ENCODE peak calls at places on chromosomes 4 and X, in five cellular contexts. E is OCI-LY7, W is H7, B is GM12865, N is heart right ventricle. Y is an unnamed sample.

GRCh38 chr4:138305055-138305454 is 62.9 kb upstream of the SLC7A11 start:
- DNase-seq in E (no peak), W (no peak), B (no peak), N (no peak), Y (no peak)

GRCh38 chr4:124936427-124936826 is 223.9 kb upstream of the ANKRD50 start:
- DNase-seq in E (no peak), W (no peak), B (no peak), N (peak; percentile 83), Y (no peak)

GRCh38 chr4:123397276-123398150 is 918 bp downstream of the SPRY1 start:
- DNase-seq in E (peak; percentile 30), W (peak; percentile 79), B (peak; percentile 47), N (peak; percentile 36), Y (peak; percentile 41)

GRCh38 chr4:42398448-42399355 is 1.4 kb downstream of the SHISA3 start:
- DNase-seq in E (no peak), W (peak; percentile 70), B (peak; percentile 9), N (no peak), Y (no peak)

GRCh38 chrX:83934220-83934619 is 73.3 kb downstream of the CYLC1 start:
- DNase-seq in E (no peak), W (no peak), B (no peak), N (no peak), Y (no peak)

GRCh38 chr4:99807666-99808065 is 9.0 kb upstream of the DAPP1 start:
- DNase-seq in E (no peak), W (no peak), B (no peak), N (no peak), Y (no peak)

GRCh38 chr4:3767569-3768288 is 1.5 kb downstream of the ADRA2C start:
- DNase-seq in E (no peak), W (peak; percentile 77), B (peak; percentile 4), N (no peak), Y (no peak)

GRCh38 chr4:168076989-168077725 is 15.2 kb upstream of the ANXA10 start:
- DNase-seq in E (peak; percentile 52), W (peak; percentile 8), B (peak; percentile 71), N (peak; percentile 36), Y (no peak)

GRCh38 chr4:153497091-153497531 is 31.0 kb downstream of the TMEM131L start:
- DNase-seq in E (peak; percentile 49), W (no peak), B (peak; percentile 70), N (no peak), Y (peak; percentile 84)

GRCh38 chr4:182306792-182307507 is 63.7 kb downstream of the TENM3 start:
- DNase-seq in E (no peak), W (no peak), B (peak; percentile 42), N (no peak), Y (no peak)

GRCh38 chr4:113436360-113436759 is 325.2 kb downstream of the CAMK2D start:
- DNase-seq in E (peak; percentile 42), W (no peak), B (no peak), N (peak; percentile 67), Y (no peak)

GRCh38 chr4:113437124-113437523 is 324.4 kb downstream of the CAMK2D start:
- DNase-seq in E (no peak), W (no peak), B (no peak), N (no peak), Y (no peak)

GRCh38 chr4:113433536-113434246 is 327.8 kb downstream of the CAMK2D start:
- DNase-seq in E (no peak), W (no peak), B (no peak), N (no peak), Y (no peak)

GRCh38 chr4:113434247-113434587 is 327.3 kb downstream of the CAMK2D start:
- DNase-seq in E (no peak), W (no peak), B (no peak), N (no peak), Y (no peak)

DNA sequence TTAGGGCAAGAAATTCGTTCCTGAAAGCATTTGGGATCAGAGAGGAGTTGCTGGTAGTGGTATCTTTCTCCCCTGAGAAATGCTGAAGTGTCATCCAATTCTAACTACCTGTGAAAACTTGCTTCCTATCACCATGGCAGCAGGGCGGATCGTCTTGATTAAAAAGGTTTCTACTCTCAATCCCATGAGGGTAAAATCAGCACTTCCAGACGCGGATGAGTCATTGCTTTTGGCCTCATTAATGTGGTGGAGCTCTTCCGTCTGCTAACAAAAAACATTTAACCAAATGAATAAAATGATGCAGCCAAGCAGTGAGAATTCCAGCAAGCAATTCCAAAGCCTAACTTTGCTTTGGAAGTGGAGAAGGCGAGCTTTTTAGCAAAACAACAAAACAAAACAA is 325.6 kb downstream of the CAMK2D start:
- DNase-seq in E (no peak), W (peak; percentile 5), B (no peak), N (peak; percentile 75), Y (no peak)
- H3K4me3 ChIP-seq in E (no peak overlapping the region), W (no peak overlapping the region), B (no peak overlapping the region), N (no peak overlapping the region), Y (no peak overlapping the region)

GRCh38 chr4:1794809-1795303 is 1.8 kb downstream of the FGFR3 start:
- DNase-seq in E (no peak), W (peak; percentile 88), B (no peak), N (no peak), Y (no peak)

GRCh38 chr4:1792832-1793495 is at the start of gene FGFR3:
- DNase-seq in E (no peak), W (peak; percentile 100), B (peak; percentile 22), N (peak; percentile 19), Y (no peak)

GRCh38 chr4:1792158-1792831 is 798 bp upstream of the FGFR3 start:
- DNase-seq in E (no peak), W (no peak), B (no peak), N (no peak), Y (no peak)

GRCh38 chr4:1793940-1794808 is 1.1 kb downstream of the FGFR3 start:
- DNase-seq in E (no peak), W (peak; percentile 93), B (no peak), N (no peak), Y (peak; percentile 9)

GRCh38 chr4:1793496-1793840 is 375 bp downstream of the FGFR3 start:
- DNase-seq in E (no peak), W (peak; percentile 93), B (peak; percentile 16), N (peak; percentile 44), Y (no peak)
- H3K4me3 ChIP-seq in E (no peak overlapping the region), W (peak overlapping the region; percentile 70), B (no peak overlapping the region), N (peak overlapping the region; percentile 48), Y (no peak overlapping the region)

GRCh38 chr4:28787947-28788346 is 1927.3 kb downstream of the STIM2 start:
- DNase-seq in E (no peak), W (no peak), B (no peak), N (no peak), Y (no peak)

GRCh38 chr4:28792917-28793597 is 1927.1 kb upstream of the PCDH7 start:
- DNase-seq in E (no peak), W (no peak), B (no peak), N (peak; percentile 71), Y (no peak)

GRCh38 chr4:28784188-28784587 is 1923.5 kb downstream of the STIM2 start:
- DNase-seq in E (no peak), W (no peak), B (no peak), N (no peak), Y (no peak)

DNA sequence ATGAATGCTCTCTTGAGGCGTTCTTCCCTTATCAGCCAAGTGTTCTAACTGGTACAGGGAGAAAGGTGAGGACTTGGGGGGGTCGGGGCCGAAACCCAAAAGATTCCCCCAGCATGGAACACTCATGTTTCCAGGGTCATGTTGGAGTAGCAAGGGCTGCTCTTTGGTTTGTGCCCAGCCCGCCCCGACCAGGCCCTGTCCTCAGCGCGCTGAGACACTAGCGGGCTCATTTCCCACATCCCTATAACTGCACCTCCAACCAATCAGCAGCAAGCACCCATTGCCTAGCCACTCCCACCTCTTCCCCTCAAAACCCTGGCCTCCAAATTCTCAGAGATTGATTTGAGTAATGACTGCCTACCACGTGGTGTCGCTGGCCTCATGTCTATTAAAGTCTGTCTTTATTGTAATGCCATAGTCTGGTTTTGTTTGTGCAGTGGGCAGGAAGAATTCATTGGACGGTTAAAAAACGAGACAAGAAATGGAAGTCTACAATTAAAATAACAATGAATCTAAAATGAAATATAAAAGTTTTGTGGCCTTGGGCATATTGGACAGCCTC is 1928.4 kb downstream of the STIM2 start:
- DNase-seq in E (no peak), W (no peak), B (no peak), N (no peak), Y (no peak)
- H3K4me3 ChIP-seq in E (no peak overlapping the region), W (no peak overlapping the region), B (no peak overlapping the region), N (no peak overlapping the region), Y (no peak overlapping the region)

GRCh38 chr4:6782147-6782845 is at the start of gene KIAA0232:
- DNase-seq in E (peak; percentile 96), W (peak; percentile 98), B (peak; percentile 97), N (peak; percentile 93), Y (peak; percentile 92)

GRCh38 chr4:6781113-6781512 is 1.4 kb upstream of the KIAA0232 start:
- DNase-seq in E (no peak), W (no peak), B (no peak), N (no peak), Y (no peak)

GRCh38 chr4:6782846-6783110 is 251 bp downstream of the KIAA0232 start:
- DNase-seq in E (no peak), W (no peak), B (no peak), N (no peak), Y (no peak)

GRCh38 chr4:6779667-6780565 is 2.6 kb upstream of the KIAA0232 start:
- DNase-seq in E (no peak), W (peak; percentile 81), B (no peak), N (no peak), Y (no peak)

DNA sequence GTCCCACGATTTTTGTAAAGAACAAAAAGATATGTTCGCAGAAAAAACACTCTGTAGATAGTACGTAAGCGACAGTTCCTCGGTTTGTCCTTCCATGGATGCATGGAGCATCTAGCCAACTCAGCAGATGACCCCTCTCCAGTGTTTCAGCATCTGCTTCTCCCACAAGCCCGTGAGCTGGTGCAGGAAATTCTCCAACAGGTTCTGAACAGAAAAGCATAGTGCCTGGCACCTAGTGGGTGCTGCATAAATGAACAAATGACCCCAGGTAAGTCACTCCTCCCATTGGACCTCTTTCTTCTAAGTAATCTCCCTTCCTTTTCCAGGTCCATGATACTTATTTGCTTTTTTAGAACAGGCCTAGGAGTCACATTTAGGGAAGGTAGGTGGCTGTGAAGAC is 966 bp upstream of the KIAA0232 start:
- DNase-seq in E (peak; percentile 26), W (no peak), B (no peak), N (no peak), Y (no peak)
- H3K4me3 ChIP-seq in E (peak overlapping the region; percentile 95), W (peak overlapping the region; percentile 83), B (peak overlapping the region; percentile 68), N (peak overlapping the region; percentile 98), Y (no peak overlapping the region)